ENCODE peak calls at places on chromosome 7, in seven cellular contexts. U is neuronal stem cell, D is H9, S is mesendoderm, M is H1, J is mesenchymal stem cell, R is trophoblast cell. I is an unnamed sample.

GRCh38 chr7:142323706-142324105 is 65.8 kb upstream of the PRSS58 start:
- DNase-seq in U (peak; percentile 61), R (peak; percentile 64), M (peak; percentile 90), S (peak; percentile 90), D (peak; percentile 88), J (no peak), I (no peak)

GRCh38 chr7:10798044-10798443 is 175.6 kb upstream of the PHF14 start:
- DNase-seq in R (no peak), J (no peak), S (no peak), D (no peak), U (no peak), M (no peak), I (no peak)

GRCh38 chr7:41685684-41686083 is 17.2 kb downstream of the INHBA start:
- DNase-seq in M (no peak), R (no peak), U (no peak), S (no peak), J (peak; percentile 38), D (no peak), I (peak; percentile 86)

GRCh38 chr7:57403601-57404342 is 46.2 kb upstream of the ZNF716 start:
- DNase-seq in M (no peak), J (no peak), R (peak; percentile 84), S (no peak), D (no peak), U (no peak), I (no peak)

GRCh38 chr7:70392282-70392681 is 739.7 kb upstream of the GALNT17 start:
- DNase-seq in J (peak; percentile 10), U (no peak), M (no peak), D (no peak), S (no peak), R (no peak), I (no peak)

GRCh38 chr7:18402488-18403183 is 92.9 kb upstream of the HDAC9 start:
- DNase-seq in S (no peak), U (no peak), M (no peak), J (peak; percentile 78), D (no peak), R (peak; percentile 23), I (peak; percentile 88)

GRCh38 chr7:41007351-41007751 is 695.5 kb downstream of the INHBA start:
- DNase-seq in R (no peak), J (peak; percentile 62), S (no peak), U (no peak), M (no peak), D (no peak), I (no peak)

GRCh38 chr7:42014625-42015412 is 222.2 kb downstream of the GLI3 start:
- DNase-seq in R (peak; percentile 73), S (peak; percentile 83), J (peak; percentile 28), D (peak; percentile 76), M (peak; percentile 86), U (peak; percentile 14), I (peak; percentile 54)

GRCh38 chr7:154503962-154504550 is 451.9 kb downstream of the DPP6 start:
- DNase-seq in R (peak; percentile 74), S (peak; percentile 38), U (peak; percentile 44), J (peak; percentile 24), M (no peak), D (no peak), I (peak; percentile 21)

GRCh38 chr7:43294080-43294630 is 181.7 kb downstream of the HECW1 start:
- DNase-seq in D (peak; percentile 58), S (peak; percentile 91), J (peak; percentile 58), U (no peak), M (no peak), R (no peak), I (peak; percentile 78)

GRCh38 chr7:272108-272615 is 17.8 kb upstream of the FOXL3 start:
- DNase-seq in M (no peak), J (no peak), U (no peak), S (no peak), D (no peak), R (no peak), I (no peak)

GRCh38 chr7:157605638-157606037 is 268.8 kb downstream of the DNAJB6 start:
- DNase-seq in D (no peak), U (no peak), R (no peak), M (no peak), S (no peak), J (no peak), I (no peak)

GRCh38 chr7:50994753-50995319 is 212.1 kb upstream of the GRB10 start:
- DNase-seq in D (no peak), R (no peak), J (no peak), U (no peak), M (no peak), S (no peak), I (no peak)

GRCh38 chr7:90669492-90669891 is 73.4 kb downstream of the CDK14 start:
- DNase-seq in D (no peak), M (no peak), S (no peak), J (no peak), U (no peak), R (no peak), I (no peak)

GRCh38 chr7:80588591-80588990 is 49.9 kb upstream of the CD36 start:
- DNase-seq in J (no peak), R (no peak), M (no peak), U (no peak), D (no peak), S (peak; percentile 11), I (peak; percentile 47)

GRCh38 chr7:96402913-96403312 is 81.0 kb upstream of the SLC25A13 start:
- DNase-seq in R (no peak), U (no peak), D (no peak), M (no peak), J (no peak), S (no peak), I (no peak)

GRCh38 chr7:96400518-96400917 is 78.6 kb upstream of the SLC25A13 start:
- DNase-seq in S (no peak), M (no peak), J (no peak), U (no peak), R (no peak), D (no peak), I (peak; percentile 7)

GRCh38 chr7:96397936-96398596 is 76.2 kb upstream of the SLC25A13 start:
- DNase-seq in U (no peak), M (no peak), J (no peak), D (no peak), R (no peak), S (peak; percentile 35), I (peak; percentile 39)

GRCh38 chr7:96401200-96401599 is 79.3 kb upstream of the SLC25A13 start:
- DNase-seq in U (no peak), R (peak; percentile 0), D (no peak), J (no peak), M (no peak), S (no peak), I (no peak)

DNA sequence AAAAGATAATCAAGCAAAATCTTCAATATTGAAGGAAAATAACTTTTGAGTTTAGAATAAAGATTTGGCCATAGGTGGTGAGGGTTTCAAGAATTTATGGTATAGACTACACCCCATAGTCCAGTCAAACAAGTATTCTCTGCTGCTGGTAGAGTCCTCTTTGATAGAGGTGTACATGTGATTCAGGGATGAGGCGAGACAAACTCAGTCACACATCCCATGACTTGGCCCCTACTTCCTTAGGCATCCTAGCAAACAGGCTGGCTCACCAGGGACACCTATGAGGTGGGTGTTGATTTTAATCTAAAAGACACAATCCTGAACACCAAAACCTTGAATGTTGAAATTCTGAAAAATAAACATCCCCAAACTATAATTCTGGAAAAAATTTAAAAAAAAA is 78.1 kb upstream of the SLC25A13 start:
- DNase-seq in M (no peak), U (no peak), S (no peak), R (no peak), J (no peak), D (no peak), I (no peak)
- H2AK5ac ChIP-seq in M (no peak overlapping the region), U (no peak overlapping the region), S (no peak overlapping the region), R (no peak overlapping the region), J (no peak overlapping the region), D (no peak overlapping the region), I (no peak overlapping the region)

GRCh38 chr7:100891555-100891954 is 2.0 kb upstream of the UFSP1 start:
- DNase-seq in M (no peak), R (peak; percentile 39), S (peak; percentile 71), U (no peak), J (peak; percentile 21), D (no peak), I (peak; percentile 34)

GRCh38 chr7:100892364-100893317 is 3.0 kb downstream of the ACHE start:
- DNase-seq in R (no peak), S (no peak), U (no peak), M (no peak), D (no peak), J (no peak), I (no peak)

GRCh38 chr7:100888988-100889760 is at the start of gene UFSP1:
- DNase-seq in U (no peak), S (no peak), J (no peak), D (peak; percentile 43), R (peak; percentile 60), M (peak; percentile 82), I (no peak)

GRCh38 chr7:100889761-100890639 is 485 bp upstream of the UFSP1 start:
- DNase-seq in M (peak; percentile 92), U (peak; percentile 90), D (peak; percentile 96), J (peak; percentile 93), R (peak; percentile 96), S (peak; percentile 97), I (peak; percentile 90)

GRCh38 chr7:100890640-100891521 is 1.4 kb upstream of the UFSP1 start:
- DNase-seq in S (no peak), R (peak; percentile 27), D (peak; percentile 56), J (no peak), M (peak; percentile 74), U (no peak), I (no peak)
- H2AK5ac ChIP-seq in S (no peak overlapping the region), R (peak overlapping the region; percentile 82), D (no peak overlapping the region), J (peak overlapping the region; percentile 91), M (no peak overlapping the region), U (peak overlapping the region; percentile 76), I (peak overlapping the region; percentile 91)

DNA sequence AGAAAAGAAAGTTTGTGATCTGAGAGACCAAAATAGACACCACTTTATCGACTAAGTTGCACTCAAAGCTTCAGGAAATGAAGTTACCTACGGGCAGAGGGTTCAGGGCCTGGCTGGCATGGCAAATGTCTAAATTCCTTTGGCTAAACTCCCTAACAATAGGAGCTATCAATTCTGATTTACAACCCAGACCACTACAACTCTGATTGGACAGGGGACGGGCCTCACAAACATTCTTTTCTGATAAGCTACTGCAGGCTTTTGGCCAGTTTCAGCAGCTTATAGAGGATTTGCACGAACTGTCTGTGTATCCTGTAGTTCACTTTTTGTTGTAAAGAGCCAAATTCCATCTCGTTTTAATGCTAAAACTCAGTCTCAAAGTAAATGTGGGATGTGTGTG is 129.0 kb downstream of the SEPTIN14 start:
- DNase-seq in S (peak; percentile 34), M (no peak), J (no peak), U (no peak), D (no peak), R (no peak), I (peak; percentile 6)
- H2AK5ac ChIP-seq in S (no peak overlapping the region), M (no peak overlapping the region), J (no peak overlapping the region), U (no peak overlapping the region), D (no peak overlapping the region), R (no peak overlapping the region), I (no peak overlapping the region)

GRCh38 chr7:5774790-5775189 is 6.7 kb downstream of the RNF216 start:
- DNase-seq in J (no peak), D (no peak), S (no peak), M (no peak), R (no peak), U (no peak), I (no peak)

GRCh38 chr7:5776894-5777645 is 4.4 kb downstream of the RNF216 start:
- DNase-seq in J (no peak), U (no peak), D (no peak), S (no peak), R (no peak), M (no peak), I (no peak)

GRCh38 chr7:5780801-5781496 is 514 bp downstream of the RNF216 start:
- DNase-seq in D (peak; percentile 37), S (peak; percentile 29), M (peak; percentile 65), R (peak; percentile 66), J (peak; percentile 62), U (peak; percentile 5), I (no peak)

GRCh38 chr7:5777932-5778331 is 3.5 kb downstream of the RNF216 start:
- DNase-seq in S (no peak), M (no peak), U (no peak), R (no peak), J (no peak), D (no peak), I (no peak)

GRCh38 chr7:5779108-5779507 is 2.4 kb downstream of the RNF216 start:
- DNase-seq in R (no peak), U (no peak), J (no peak), M (no peak), D (no peak), S (peak; percentile 88), I (no peak)
- H2AK5ac ChIP-seq in R (no peak overlapping the region), U (no peak overlapping the region), J (peak overlapping the region; percentile 36), M (no peak overlapping the region), D (no peak overlapping the region), S (no peak overlapping the region), I (no peak overlapping the region)

I was measured in IMR-90.